ENCODE peak calls at places on chromosomes 4 and X, in four cellular contexts. Z, I, P and L are unnamed samples. For H3K4me1 and H3K27me3, the result is how much of the 10 kb centered on the place peaks cover.

GRCh38 chr4:14415146-14415545 is 587.1 kb upstream of the CPEB2 start:
- DNase-seq in P (peak), I (no peak), Z (no peak), L (no peak)

GRCh38 chr4:138821321-138821720 is 194.3 kb upstream of the NOCT start:
- DNase-seq in I (no peak), Z (no peak), P (no peak), L (no peak)

GRCh38 chr4:184417802-184418511 is 56.4 kb downstream of the IRF2 start:
- DNase-seq in I (no peak), Z (no peak), P (no peak), L (no peak)

GRCh38 chrX:22097295-22097694 is 65.2 kb downstream of the PHEX start:
- DNase-seq in Z (no peak), I (no peak), P (no peak), L (no peak)

GRCh38 chr4:7374571-7374970 is 60.2 kb downstream of the PSAPL1 start:
- DNase-seq in P (no peak), Z (no peak), I (no peak), L (no peak)

GRCh38 chrX:66931713-66932112 is 292.8 kb upstream of the EDA2R start:
- DNase-seq in Z (no peak), I (no peak), P (no peak), L (no peak)

GRCh38 chr4:139275281-139275735 is 4.7 kb downstream of the MGARP start:
- DNase-seq in P (no peak), Z (no peak), I (no peak), L (no peak)

GRCh38 chrX:24657671-24658410 is 10.7 kb upstream of the PCYT1B start:
- DNase-seq in P (no peak), I (no peak), Z (no peak), L (no peak)

GRCh38 chr4:7719354-7720174 is 220.1 kb downstream of the AFAP1 start:
- DNase-seq in I (no peak), Z (peak), P (peak), L (no peak)

GRCh38 chrX:40987413-40987812 is 97.8 kb upstream of the USP9X start:
- DNase-seq in P (no peak), Z (no peak), I (no peak), L (no peak)

GRCh38 chr4:22670953-22671352 is 21.8 kb upstream of the GBA3 start:
- DNase-seq in Z (no peak), P (no peak), I (no peak), L (no peak)

GRCh38 chr4:134952775-134953174 is 751.2 kb upstream of the PABPC4L start:
- DNase-seq in P (no peak), Z (no peak), I (no peak), L (no peak)

GRCh38 chr4:25860586-25861421 is 2.0 kb downstream of the SEL1L3 start:
- DNase-seq in Z (no peak), P (no peak), I (peak), L (peak)

GRCh38 chrX:40313269-40313668 is 215.5 kb upstream of the BCOR start:
- DNase-seq in Z (no peak), I (no peak), P (no peak), L (no peak)

GRCh38 chr4:41158274-41158673 is 56.1 kb downstream of the APBB2 start:
- DNase-seq in I (no peak), Z (no peak), P (no peak), L (no peak)

GRCh38 chr4:13476152-13476551 is 8.0 kb downstream of the RAB28 start:
- DNase-seq in I (no peak), Z (no peak), P (no peak), L (no peak)

GRCh38 chr4:56821394-56822263 is at the start of gene SPINK2:
- DNase-seq in P (peak), Z (no peak), I (no peak), L (no peak)

GRCh38 chr4:53929955-53930798 is 134.2 kb downstream of the CHIC2 start:
- DNase-seq in I (peak), P (peak), Z (peak), L (peak)

GRCh38 chrX:22325091-22325490 is 52.4 kb downstream of the CBLL2 start:
- DNase-seq in I (no peak), Z (no peak), P (no peak), L (no peak)

GRCh38 chr4:121484633-121485032 is 103.8 kb upstream of the QRFPR start:
- DNase-seq in P (peak), Z (no peak), I (no peak), L (peak)

GRCh38 chrX:148290937-148291336 is 209.5 kb upstream of the AFF2 start:
- DNase-seq in P (no peak), I (no peak), Z (no peak), L (no peak)

GRCh38 chrX:114201622-114202021 is 382.3 kb upstream of the HTR2C start:
- DNase-seq in I (no peak), Z (no peak), P (no peak), L (no peak)

DNA sequence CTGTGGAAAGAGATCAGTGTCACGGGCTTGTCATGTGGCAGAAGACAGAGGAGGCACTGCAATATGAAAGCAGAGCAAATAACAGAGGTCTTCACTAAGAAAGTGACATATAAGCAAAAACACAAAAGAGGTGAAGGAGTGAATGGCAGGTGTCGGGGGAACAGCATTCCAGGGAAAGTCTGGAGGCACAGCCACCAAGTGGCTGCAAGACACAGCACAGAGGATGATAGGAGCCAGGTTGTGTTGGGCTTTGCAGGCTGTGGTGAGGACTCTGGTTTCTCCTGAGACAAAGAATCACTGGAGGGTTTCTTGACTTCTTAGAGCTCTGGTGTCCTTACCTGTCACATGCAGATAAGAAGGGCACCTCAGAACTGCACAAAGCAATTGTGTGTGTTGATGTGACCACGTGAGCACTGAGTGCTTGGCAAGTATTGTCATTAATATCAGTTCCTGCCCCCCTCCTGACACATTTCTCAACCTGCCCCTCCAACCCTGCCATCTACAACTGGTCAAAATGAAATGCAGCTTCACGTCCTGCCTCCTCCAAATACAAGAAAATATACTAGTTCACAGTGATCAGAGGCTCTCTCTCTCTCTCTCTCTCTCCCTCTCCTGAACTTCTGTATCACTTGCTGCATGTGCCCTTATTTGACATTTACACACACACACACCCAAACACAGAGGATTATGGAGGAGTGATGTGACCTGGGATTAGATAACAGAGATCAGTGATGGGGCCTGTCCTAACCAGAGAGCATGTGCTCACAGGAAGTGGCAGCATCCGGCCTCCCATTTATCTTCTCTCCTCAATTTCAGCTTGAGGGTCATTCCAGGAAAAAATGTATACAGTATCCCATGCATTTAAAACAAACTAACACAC is 143.2 kb downstream of the TSPAN5 start:
- DNase-seq in Z (no peak), P (peak), I (no peak), L (no peak)
- H3K4me1 ChIP-seq in Z (under half), P (under half), I (under half), L (under half)

GRCh38 chr4:6343950-6344408 is 74.3 kb downstream of the WFS1 start:
- DNase-seq in Z (no peak), P (no peak), I (no peak), L (peak)
- TF ChIP-seq CTCF in Z (no peak), P (peak), I (no peak), L (peak)

GRCh38 chrX:131917588-131917987 is 105.5 kb upstream of the STK26 start:
- DNase-seq in Z (no peak), I (no peak), P (no peak), L (no peak)
- H3K27me3 ChIP-seq in Z (under half), I (under half), P (under half), L (under half)

GRCh38 chr4:37601527-37601926 is 84.6 kb downstream of the RELL1 start:
- DNase-seq in Z (no peak), I (no peak), P (no peak), L (peak)

GRCh38 chr4:37602454-37603069 is 83.6 kb downstream of the RELL1 start:
- DNase-seq in Z (no peak), P (no peak), I (no peak), L (no peak)

GRCh38 chr4:37604464-37604863 is 81.7 kb downstream of the RELL1 start:
- DNase-seq in Z (no peak), P (no peak), I (no peak), L (no peak)

GRCh38 chr4:37603711-37604110 is 82.5 kb downstream of the RELL1 start:
- DNase-seq in I (no peak), P (no peak), Z (no peak), L (no peak)

GRCh38 chr4:37603070-37603468 is 83.1 kb downstream of the RELL1 start:
- DNase-seq in I (peak), P (peak), Z (peak), L (peak)
- H3K4me1 ChIP-seq in I (under half), P (under half), Z (under half), L (under half)